ENCODE peak calls at places on chromosome 11, in seven cellular contexts. E is neuronal stem cell, M is IMR-90, P is mesenchymal stem cell, N is mesendoderm, O is H1, C is trophoblast cell. V is an unnamed sample.

GRCh38 chr11:38345286-38345685 is 1747.2 kb upstream of the RAG2 start:
- DNase-seq in E (no peak), M (no peak), P (no peak), N (no peak), O (no peak), C (peak; percentile 77), V (no peak)

GRCh38 chr11:131885371-131885770 is 515.0 kb downstream of the NTM start:
- DNase-seq in E (no peak), M (no peak), P (no peak), N (no peak), O (no peak), C (no peak), V (no peak)

GRCh38 chr11:36361901-36362391 is 65.9 kb downstream of the PRR5L start:
- DNase-seq in E (no peak), M (peak; percentile 85), P (peak; percentile 92), N (peak; percentile 94), O (peak; percentile 48), C (peak; percentile 59), V (peak; percentile 52)

GRCh38 chr11:113151502-113151901 is 162.9 kb upstream of the TTC12 start:
- DNase-seq in E (no peak), M (no peak), P (no peak), N (no peak), O (no peak), C (peak; percentile 29), V (no peak)

GRCh38 chr11:125448136-125448535 is 47.9 kb downstream of the FEZ1 start:
- DNase-seq in E (no peak), M (peak; percentile 75), P (no peak), N (peak; percentile 32), O (no peak), C (no peak), V (no peak)

GRCh38 chr11:118623291-118623655 is 15.9 kb downstream of the PHLDB1 start:
- DNase-seq in E (no peak), M (peak; percentile 54), P (peak; percentile 48), N (no peak), O (no peak), C (peak; percentile 16), V (no peak)

GRCh38 chr11:45104006-45104789 is 42.2 kb upstream of the PRDM11 start:
- DNase-seq in E (no peak), M (no peak), P (no peak), N (no peak), O (peak; percentile 31), C (no peak), V (no peak)

GRCh38 chr11:111541209-111542061 is 915 bp downstream of the LAYN start:
- DNase-seq in E (peak; percentile 9), M (peak; percentile 92), P (peak; percentile 90), N (peak; percentile 77), O (peak; percentile 67), C (peak; percentile 79), V (peak; percentile 60)

GRCh38 chr11:4479676-4480075 is 2.8 kb upstream of the OR52K1 start:
- DNase-seq in E (no peak), M (no peak), P (no peak), N (no peak), O (no peak), C (peak; percentile 60), V (no peak)

GRCh38 chr11:103877221-103877620 is 159.2 kb upstream of the DDI1 start:
- DNase-seq in E (no peak), M (peak; percentile 16), P (peak; percentile 25), N (peak; percentile 35), O (no peak), C (no peak), V (no peak)

GRCh38 chr11:75188671-75189070 is 37.8 kb downstream of the SLCO2B1 start:
- DNase-seq in E (no peak), M (no peak), P (no peak), N (no peak), O (no peak), C (peak; percentile 38), V (no peak)

GRCh38 chr11:115197031-115197430 is 307.2 kb downstream of the CADM1 start:
- DNase-seq in E (no peak), M (no peak), P (no peak), N (no peak), O (no peak), C (no peak), V (no peak)

GRCh38 chr11:117182551-117182935 is 4.0 kb downstream of the SIDT2 start:
- DNase-seq in E (no peak), M (no peak), P (no peak), N (no peak), O (no peak), C (no peak), V (no peak)

GRCh38 chr11:82738116-82738515 is 4.5 kb upstream of the FAM181B start:
- DNase-seq in E (no peak), M (no peak), P (no peak), N (no peak), O (no peak), C (no peak), V (no peak)

GRCh38 chr11:65182258-65183170 is 786 bp downstream of the CAPN1 start:
- DNase-seq in E (no peak), M (no peak), P (peak; percentile 50), N (peak; percentile 81), O (no peak), C (peak; percentile 46), V (peak; percentile 88)

GRCh38 chr11:85095239-85095638 is 531.9 kb downstream of the DLG2 start:
- DNase-seq in E (no peak), M (no peak), P (no peak), N (no peak), O (no peak), C (no peak), V (no peak)

GRCh38 chr11:81887671-81888070 is 846.0 kb downstream of the FAM181B start:
- DNase-seq in E (no peak), M (no peak), P (no peak), N (no peak), O (no peak), C (no peak), V (no peak)

GRCh38 chr11:131370090-131370751 is at the start of gene NTM:
- DNase-seq in E (peak; percentile 27), M (peak; percentile 7), P (no peak), N (peak; percentile 14), O (no peak), C (no peak), V (no peak)

GRCh38 chr11:82261367-82261766 is 472.3 kb downstream of the FAM181B start:
- DNase-seq in E (no peak), M (no peak), P (no peak), N (no peak), O (no peak), C (no peak), V (no peak)

GRCh38 chr11:30206249-30206996 is 24.4 kb upstream of the FSHB start:
- DNase-seq in E (no peak), M (no peak), P (no peak), N (no peak), O (no peak), C (no peak), V (no peak)

GRCh38 chr11:19163627-19164026 is 38.2 kb downstream of the CSRP3 start:
- DNase-seq in E (no peak), M (no peak), P (no peak), N (peak; percentile 28), O (no peak), C (no peak), V (no peak)

GRCh38 chr11:15575409-15575808 is 460.7 kb downstream of the INSC start:
- DNase-seq in E (no peak), M (no peak), P (no peak), N (no peak), O (no peak), C (no peak), V (no peak)
- H3K23ac ChIP-seq in E (no peak overlapping the region), M (no peak overlapping the region), P (no peak overlapping the region), N (no peak overlapping the region), O (no peak overlapping the region), C (no peak overlapping the region), V (no peak overlapping the region)

GRCh38 chr11:84003181-84003580 is 717.0 kb upstream of the CCDC90B start:
- DNase-seq in E (no peak), M (no peak), P (no peak), N (no peak), O (no peak), C (no peak), V (no peak)
- H3K18ac ChIP-seq in E (no peak overlapping the region), M (no peak overlapping the region), P (no peak overlapping the region), N (no peak overlapping the region), O (no peak overlapping the region), C (no peak overlapping the region), V (no peak overlapping the region)

GRCh38 chr11:57403176-57404147 is 13.0 kb upstream of the PRG2 start:
- DNase-seq in E (no peak), M (no peak), P (no peak), N (no peak), O (no peak), C (no peak), V (no peak)
- H3K23ac ChIP-seq in E (no peak overlapping the region), M (no peak overlapping the region), P (no peak overlapping the region), N (no peak overlapping the region), O (no peak overlapping the region), C (no peak overlapping the region), V (no peak overlapping the region)

DNA sequence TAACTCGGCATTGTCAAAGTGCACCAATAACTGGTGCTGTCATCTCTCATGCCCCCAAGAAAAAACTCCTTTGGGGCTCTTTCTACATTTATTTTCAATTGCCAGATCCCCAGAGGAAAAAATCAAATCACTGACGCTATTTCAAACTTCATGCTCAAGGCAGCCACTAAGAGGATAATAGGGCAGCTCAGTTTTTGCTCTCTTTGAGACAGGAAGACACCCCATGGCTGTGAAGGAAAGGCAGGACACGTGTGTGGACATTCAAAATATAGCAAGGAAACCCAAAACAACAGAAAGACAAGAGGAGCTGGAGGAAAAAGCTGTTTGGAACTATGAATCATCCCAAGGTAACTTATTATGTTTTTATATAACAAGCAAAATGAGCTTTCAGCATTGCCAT is 83.7 kb downstream of the SERGEF start:
- DNase-seq in E (no peak), M (no peak), P (no peak), N (no peak), O (no peak), C (no peak), V (no peak)
- H3K18ac ChIP-seq in E (no peak overlapping the region), M (no peak overlapping the region), P (no peak overlapping the region), N (no peak overlapping the region), O (no peak overlapping the region), C (no peak overlapping the region), V (no peak overlapping the region)

GRCh38 chr11:3199537-3200295 is 18.9 kb downstream of the MRGPRG start:
- DNase-seq in E (no peak), M (no peak), P (no peak), N (no peak), O (no peak), C (no peak), V (no peak)
- H3K23ac ChIP-seq in E (peak overlapping the region; percentile 86), M (no peak overlapping the region), P (no peak overlapping the region), N (no peak overlapping the region), O (no peak overlapping the region), C (no peak overlapping the region), V (no peak overlapping the region)

GRCh38 chr11:7168741-7168990 is 79.9 kb downstream of the RBMXL2 start:
- DNase-seq in E (no peak), M (no peak), P (no peak), N (no peak), O (no peak), C (no peak), V (no peak)

GRCh38 chr11:7170431-7170830 is 81.3 kb upstream of the SYT9 start:
- DNase-seq in E (no peak), M (no peak), P (no peak), N (no peak), O (no peak), C (no peak), V (no peak)

GRCh38 chr11:7160814-7161489 is 72.2 kb downstream of the RBMXL2 start:
- DNase-seq in E (no peak), M (no peak), P (no peak), N (no peak), O (no peak), C (no peak), V (no peak)

GRCh38 chr11:7167976-7168740 is 79.4 kb downstream of the RBMXL2 start:
- DNase-seq in E (no peak), M (no peak), P (no peak), N (no peak), O (no peak), C (no peak), V (no peak)

GRCh38 chr11:7165911-7166310 is 77.1 kb downstream of the RBMXL2 start:
- DNase-seq in E (no peak), M (no peak), P (no peak), N (no peak), O (no peak), C (no peak), V (no peak)
- H3K18ac ChIP-seq in E (no peak overlapping the region), M (no peak overlapping the region), P (no peak overlapping the region), N (no peak overlapping the region), O (no peak overlapping the region), C (no peak overlapping the region), V (no peak overlapping the region)

V was measured in H9.